ENCODE peak calls at places on chromosomes 11 and 22, in four cellular contexts. O, R, W and Q are unnamed samples.

GRCh38 chr11:8033312-8033715 is 46.2 kb downstream of the EIF3F start:
- DNase-seq in R (peak), W (no peak), O (peak), Q (no peak)

GRCh38 chr11:96162816-96163499 is 180.0 kb downstream of the MAML2 start:
- DNase-seq in O (no peak), R (no peak), W (no peak), Q (no peak)

GRCh38 chr11:117160826-117161225 is 16.7 kb downstream of the PAFAH1B2 start:
- DNase-seq in W (no peak), O (no peak), R (peak), Q (no peak)

GRCh38 chr11:116853461-116854073 is 16.1 kb upstream of the APOA1 start:
- DNase-seq in R (no peak), O (no peak), W (no peak), Q (peak)

GRCh38 chr11:60242607-60243292 is at the start of gene MS4A4E:
- DNase-seq in W (no peak), R (no peak), O (no peak), Q (no peak)

GRCh38 chr22:39312410-39312809 is 7.0 kb downstream of the RPL3 start:
- DNase-seq in R (no peak), O (no peak), W (no peak), Q (no peak)

GRCh38 chr11:45083544-45084087 is 62.8 kb upstream of the PRDM11 start:
- DNase-seq in W (no peak), R (peak), O (peak), Q (no peak)

GRCh38 chr22:46546466-46547178 is 9.2 kb upstream of the CELSR1 start:
- DNase-seq in W (no peak), R (no peak), O (no peak), Q (no peak)

GRCh38 chr11:57394203-57394602 is 3.8 kb upstream of the PRG2 start:
- DNase-seq in O (no peak), W (no peak), R (no peak), Q (no peak)

GRCh38 chr11:134664863-134665535 is 253.0 kb upstream of the B3GAT1 start:
- DNase-seq in O (no peak), W (no peak), R (no peak), Q (no peak)

GRCh38 chr11:31240340-31240904 is 129.1 kb downstream of the DCDC1 start:
- DNase-seq in O (peak), R (peak), W (no peak), Q (no peak)

GRCh38 chr11:77672276-77672675 is 34.7 kb upstream of the CLNS1A start:
- DNase-seq in W (no peak), O (no peak), R (no peak), Q (no peak)

GRCh38 chr11:67163006-67163405 is 43.9 kb downstream of the KDM2A start:
- DNase-seq in O (no peak), W (no peak), R (no peak), Q (no peak)

GRCh38 chr22:22896601-22897000 is 9.0 kb downstream of the IGLL5 start:
- DNase-seq in R (peak), O (no peak), W (no peak), Q (no peak)

GRCh38 chr11:65309006-65309405 is 5.7 kb upstream of the CDC42EP2 start:
- DNase-seq in R (no peak), W (no peak), O (no peak), Q (no peak)

GRCh38 chr11:111561306-111561705 is 20.8 kb downstream of the LAYN start:
- DNase-seq in O (no peak), R (no peak), W (no peak), Q (no peak)

GRCh38 chr11:13229675-13230359 is 47.8 kb upstream of the BMAL1 start:
- DNase-seq in O (no peak), R (no peak), W (no peak), Q (no peak)

GRCh38 chr11:47724041-47724729 is 9.0 kb upstream of the AGBL2 start:
- DNase-seq in R (no peak), O (peak), W (no peak), Q (no peak)

GRCh38 chr11:57640068-57640800 is 9.5 kb downstream of the YPEL4 start:
- DNase-seq in R (no peak), W (no peak), O (no peak), Q (no peak)

GRCh38 chr11:70535191-70535971 is 137.1 kb downstream of the CTTN start:
- DNase-seq in O (no peak), R (no peak), W (no peak), Q (no peak)

GRCh38 chr11:106491751-106492150 is 414.3 kb downstream of the AASDHPPT start:
- DNase-seq in O (no peak), R (no peak), W (no peak), Q (no peak)

GRCh38 chr11:65591939-65592814 is 3.4 kb downstream of the KCNK7 start:
- DNase-seq in W (no peak), R (no peak), O (no peak), Q (no peak)

GRCh38 chr22:39287076-39287743 is 32.2 kb downstream of the RPL3 start:
- DNase-seq in W (no peak), R (no peak), O (no peak), Q (no peak)

DNA sequence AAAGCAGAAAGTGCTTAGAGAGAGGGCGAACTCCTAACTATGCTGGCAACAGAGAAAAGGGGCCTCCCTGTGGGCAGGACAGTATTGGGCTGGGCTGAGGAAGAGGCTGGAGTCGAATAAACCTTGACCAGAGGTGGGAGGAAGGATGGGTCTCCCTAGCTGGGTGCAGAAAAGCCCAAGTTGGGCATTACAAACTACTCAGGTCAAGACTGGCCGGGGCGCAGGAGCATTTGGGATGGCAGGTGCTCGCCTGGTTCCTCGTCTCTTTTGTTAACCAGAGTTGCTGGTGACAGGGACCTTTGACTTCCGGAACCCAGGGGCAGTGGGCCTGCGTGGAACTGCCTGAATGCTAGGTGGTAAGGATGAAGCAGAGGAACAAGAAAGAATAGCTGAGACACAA is 80.3 kb upstream of the SHISAL1 start:
- DNase-seq in R (no peak), W (no peak), O (no peak), Q (no peak)
- TF ChIP-seq HDAC6 in R (no peak), W (no peak), O (no peak), Q (no peak)

GRCh38 chr11:17596711-17597110 is 49.7 kb downstream of the OTOG start:
- DNase-seq in R (no peak), O (no peak), W (no peak), Q (no peak)
- TF ChIP-seq HDAC6 in R (no peak), O (no peak), W (no peak), Q (no peak)

GRCh38 chr22:44918166-44918924 is 91.5 kb downstream of the PHF21B start:
- DNase-seq in O (no peak), R (no peak), W (no peak), Q (no peak)

GRCh38 chr22:44914026-44914721 is 95.6 kb downstream of the PHF21B start:
- DNase-seq in R (no peak), W (no peak), O (no peak), Q (no peak)

GRCh38 chr22:44917372-44918165 is 92.2 kb downstream of the PHF21B start:
- DNase-seq in R (no peak), O (no peak), W (no peak), Q (no peak)

GRCh38 chr22:44915441-44915840 is 94.4 kb downstream of the PHF21B start:
- DNase-seq in R (no peak), O (no peak), W (no peak), Q (no peak)

DNA sequence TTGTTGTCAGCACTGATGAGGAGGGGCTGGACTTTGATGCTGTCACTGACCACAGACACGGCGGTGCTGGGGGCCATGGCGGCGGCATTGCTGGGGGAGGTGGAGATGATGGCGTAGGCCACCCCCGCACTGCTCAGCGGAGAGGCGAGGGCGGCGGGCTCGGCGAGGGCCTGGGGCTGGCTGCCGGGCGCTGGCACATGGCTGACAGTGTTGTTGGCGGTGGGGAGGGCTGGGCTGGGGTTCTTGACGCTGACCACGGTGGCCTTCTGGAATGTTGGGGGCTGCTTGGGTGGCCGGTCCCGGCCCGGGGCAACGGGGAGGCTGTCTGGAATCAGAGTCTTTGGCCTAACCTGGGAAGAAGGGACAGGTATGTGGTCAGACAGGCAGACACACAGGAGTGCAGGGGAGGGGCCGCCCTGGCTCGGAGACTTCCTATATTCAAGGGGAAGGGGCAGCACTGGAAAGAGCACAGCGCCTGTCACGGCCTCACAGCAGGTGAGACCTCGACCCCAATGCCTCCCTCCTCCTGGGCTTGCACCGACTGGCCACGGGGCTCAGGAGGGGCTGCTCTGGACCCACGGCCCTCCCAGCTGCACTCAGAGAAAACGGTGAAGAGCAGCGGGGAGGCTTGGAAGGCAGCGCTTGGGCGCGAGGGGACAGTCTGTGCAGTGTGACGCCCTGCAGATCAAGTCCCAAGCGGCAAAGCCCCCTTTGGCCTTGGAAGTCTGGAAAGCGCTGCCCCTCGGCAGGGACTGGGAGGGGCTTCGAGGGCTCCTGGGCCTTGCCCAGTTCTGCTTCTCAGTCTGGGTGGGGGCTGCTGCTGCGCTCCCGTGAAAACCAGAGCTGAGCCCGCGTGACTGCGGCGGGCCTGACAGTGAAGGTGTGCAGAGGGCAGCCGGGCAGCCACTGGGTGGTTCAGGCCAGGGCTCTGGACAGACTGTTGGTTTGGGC is 93.2 kb downstream of the PHF21B start:
- DNase-seq in R (no peak), W (no peak), O (no peak), Q (no peak)
- TF ChIP-seq HDAC6 in R (no peak), W (no peak), O (no peak), Q (no peak)

DNA sequence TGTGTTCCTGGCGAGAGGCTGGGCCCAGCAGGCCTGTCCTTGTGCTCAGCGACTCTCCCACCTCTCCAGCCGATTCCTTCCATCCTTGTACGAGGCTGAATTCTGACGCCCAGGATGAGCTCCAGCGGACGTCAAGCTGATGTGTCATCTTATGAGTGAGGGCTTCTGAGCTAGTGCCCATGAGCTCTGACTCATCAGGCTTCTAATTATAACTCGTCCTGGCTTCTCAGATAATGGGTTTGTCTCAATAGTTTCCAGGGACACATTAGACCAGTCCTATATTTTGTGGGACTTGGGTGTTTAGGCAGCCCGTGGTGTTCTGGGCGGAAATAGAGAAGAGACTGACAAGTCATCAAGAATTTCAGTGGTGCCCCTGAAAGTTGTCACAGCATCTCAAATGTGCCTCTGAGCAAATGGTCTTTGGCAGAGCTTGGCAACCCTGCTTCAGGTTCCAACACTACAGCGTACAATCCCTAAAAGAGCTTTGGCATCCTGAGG is 108.2 kb upstream of the CD44 start:
- DNase-seq in O (no peak), R (peak), W (no peak), Q (no peak)
- TF ChIP-seq HDAC6 in O (no peak), R (no peak), W (no peak), Q (no peak)

GRCh38 chr11:32706985-32707736 is 87.3 kb downstream of the CCDC73 start:
- DNase-seq in W (no peak), R (no peak), O (peak), Q (peak)
- TF ChIP-seq HDAC6 in W (no peak), R (no peak), O (no peak), Q (no peak)

DNA sequence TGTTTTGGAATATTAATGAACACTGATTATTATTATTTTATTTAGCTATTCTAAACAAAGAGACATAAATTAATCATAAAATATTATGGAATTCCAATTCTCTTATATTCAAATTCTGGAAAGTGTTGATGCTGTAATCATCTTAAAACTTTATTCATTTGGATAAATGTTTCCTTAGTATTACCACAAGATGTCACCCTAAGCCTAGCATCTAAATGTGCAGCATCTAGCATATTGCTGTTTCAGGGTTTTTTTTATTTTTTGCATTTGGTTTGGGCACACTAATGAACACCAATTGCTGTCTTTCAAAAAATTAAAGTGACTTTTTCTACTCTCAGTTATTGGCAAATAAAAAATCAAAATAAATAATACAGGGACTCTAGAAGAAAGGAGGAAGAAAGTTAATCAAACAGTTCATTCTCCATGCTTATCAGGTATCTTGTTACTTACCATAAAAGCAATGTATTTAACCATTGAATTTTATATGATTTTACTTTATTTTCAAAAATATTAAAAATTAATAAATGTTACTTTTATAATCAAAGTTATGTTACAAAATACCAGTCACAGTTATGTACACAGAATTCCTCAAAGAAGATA is 31.8 kb downstream of the DLG2 start:
- DNase-seq in O (peak), W (no peak), R (peak), Q (peak)
- TF ChIP-seq HDAC6 in O (no peak), W (no peak), R (no peak), Q (no peak)